ENCODE peak calls at places on chromosome 21, in nine cellular contexts. D, T, C, P, V, Z, I, K and E are unnamed samples.

GRCh38 chr21:33584455-33584854 is 4.0 kb downstream of the DONSON start:
- DNase-seq in D (no peak), T (no peak), C (no peak), P (no peak), V (no peak), Z (no peak), I (no peak), K (no peak), E (no peak)

GRCh38 chr21:16468191-16468590 is 738.4 kb downstream of the USP25 start:
- DNase-seq in D (no peak), T (no peak), C (no peak), P (peak; percentile 51), V (no peak), Z (no peak), I (no peak), K (no peak), E (no peak)

GRCh38 chr21:42130447-42130846 is 59.3 kb downstream of the UMODL1 start:
- DNase-seq in D (no peak), T (no peak), C (no peak), P (no peak), V (no peak), Z (no peak), I (no peak), K (no peak), E (no peak)

GRCh38 chr21:39119696-39120290 is 63.5 kb downstream of the PSMG1 start:
- DNase-seq in D (no peak), T (no peak), C (no peak), P (no peak), V (no peak), Z (no peak), I (no peak), K (no peak), E (no peak)

GRCh38 chr21:15015622-15016471 is 49.0 kb downstream of the NRIP1 start:
- DNase-seq in D (no peak), T (no peak), C (no peak), P (peak; percentile 79), V (no peak), Z (no peak), I (no peak), K (no peak), E (no peak)

GRCh38 chr21:34884346-34884929 is 164.7 kb downstream of the RUNX1 start:
- DNase-seq in D (no peak), T (no peak), C (no peak), P (peak; percentile 38), V (no peak), Z (peak; percentile 21), I (no peak), K (no peak), E (no peak)

GRCh38 chr21:35113064-35113463 is 64.0 kb upstream of the RUNX1 start:
- DNase-seq in D (no peak), T (no peak), C (no peak), P (peak; percentile 63), V (no peak), Z (no peak), I (no peak), K (no peak), E (no peak)

GRCh38 chr21:39332175-39332574 is 16.7 kb downstream of the HMGN1 start:
- DNase-seq in D (no peak), T (no peak), C (no peak), P (no peak), V (no peak), Z (no peak), I (peak; percentile 46), K (no peak), E (no peak)

GRCh38 chr21:29334717-29335428 is 36.2 kb downstream of the BACH1 start:
- DNase-seq in D (no peak), T (no peak), C (no peak), P (no peak), V (no peak), Z (no peak), I (no peak), K (no peak), E (no peak)

GRCh38 chr21:38443110-38443509 is 55.2 kb downstream of the ERG start:
- DNase-seq in D (no peak), T (no peak), C (no peak), P (no peak), V (no peak), Z (no peak), I (no peak), K (no peak), E (no peak)

GRCh38 chr21:35268817-35269216 is 219.7 kb upstream of the RUNX1 start:
- DNase-seq in D (no peak), T (no peak), C (no peak), P (no peak), V (no peak), Z (no peak), I (no peak), K (no peak), E (no peak)

GRCh38 chr21:28579986-28580550 is 412.6 kb downstream of the LTN1 start:
- DNase-seq in D (no peak), T (peak; percentile 55), C (no peak), P (no peak), V (no peak), Z (no peak), I (peak; percentile 33), K (no peak), E (no peak)

GRCh38 chr21:44516342-44516741 is 23.7 kb downstream of the KRTAP10-1 start:
- DNase-seq in D (no peak), T (no peak), C (no peak), P (no peak), V (no peak), Z (no peak), I (no peak), K (no peak), E (no peak)

GRCh38 chr21:44516828-44517174 is 23.2 kb downstream of the KRTAP10-1 start:
- DNase-seq in D (no peak), T (no peak), C (no peak), P (no peak), V (no peak), Z (no peak), I (no peak), K (no peak), E (no peak)

GRCh38 chr21:44518684-44519083 is 21.3 kb downstream of the KRTAP10-1 start:
- DNase-seq in D (no peak), T (no peak), C (no peak), P (no peak), V (no peak), Z (no peak), I (no peak), K (no peak), E (no peak)

GRCh38 chr21:44515359-44516165 is 24.4 kb downstream of the KRTAP10-1 start:
- DNase-seq in D (no peak), T (no peak), C (no peak), P (no peak), V (no peak), Z (no peak), I (no peak), K (no peak), E (no peak)

DNA sequence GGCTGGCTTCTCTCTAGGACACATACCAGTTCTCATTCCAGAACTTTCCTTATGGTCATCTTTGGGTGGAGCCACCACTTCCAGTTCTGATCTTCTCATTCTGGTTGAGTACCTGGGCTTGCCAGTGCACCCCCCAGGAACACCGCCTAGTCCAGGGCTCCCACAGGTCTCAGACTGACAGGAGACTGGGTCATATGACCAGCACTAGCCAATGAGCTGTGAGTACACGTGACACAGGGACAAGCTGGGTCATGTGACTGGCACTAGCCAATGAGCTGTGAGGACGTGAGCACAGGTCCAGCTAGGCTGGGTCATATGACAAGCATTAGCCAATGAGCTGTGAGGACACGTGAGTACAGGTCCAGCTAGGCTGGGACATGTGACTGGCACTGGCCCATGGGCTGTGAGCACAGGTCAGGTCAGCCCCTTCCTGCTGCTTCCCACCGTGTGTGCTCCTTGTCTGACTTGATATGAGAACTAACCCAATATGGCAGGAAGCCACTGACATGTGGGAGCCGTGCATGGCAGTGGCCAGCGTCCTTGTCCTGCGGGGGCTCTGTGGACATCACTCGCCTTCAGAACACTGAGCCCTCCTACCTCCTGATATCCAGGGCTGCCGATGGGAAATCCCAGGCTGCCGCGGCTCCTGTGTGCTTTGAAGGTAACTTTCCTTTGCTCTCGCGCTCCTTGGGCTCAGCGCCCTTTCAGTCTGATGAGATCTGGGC is 22.7 kb downstream of the KRTAP10-1 start:
- DNase-seq in D (no peak), T (peak; percentile 77), C (no peak), P (no peak), V (no peak), Z (no peak), I (peak; percentile 79), K (no peak), E (no peak)
- H3K27me3 ChIP-seq in D (peaks cover 33% of the 10 kb centered on the region), T (no peaks in the 10 kb centered on the region), C (no peaks in the 10 kb centered on the region), P (no peaks in the 10 kb centered on the region), V (no peaks in the 10 kb centered on the region), Z (peaks cover 22% of the 10 kb centered on the region), I (no peaks in the 10 kb centered on the region), K (no peaks in the 10 kb centered on the region), E (no peaks in the 10 kb centered on the region)

DNA sequence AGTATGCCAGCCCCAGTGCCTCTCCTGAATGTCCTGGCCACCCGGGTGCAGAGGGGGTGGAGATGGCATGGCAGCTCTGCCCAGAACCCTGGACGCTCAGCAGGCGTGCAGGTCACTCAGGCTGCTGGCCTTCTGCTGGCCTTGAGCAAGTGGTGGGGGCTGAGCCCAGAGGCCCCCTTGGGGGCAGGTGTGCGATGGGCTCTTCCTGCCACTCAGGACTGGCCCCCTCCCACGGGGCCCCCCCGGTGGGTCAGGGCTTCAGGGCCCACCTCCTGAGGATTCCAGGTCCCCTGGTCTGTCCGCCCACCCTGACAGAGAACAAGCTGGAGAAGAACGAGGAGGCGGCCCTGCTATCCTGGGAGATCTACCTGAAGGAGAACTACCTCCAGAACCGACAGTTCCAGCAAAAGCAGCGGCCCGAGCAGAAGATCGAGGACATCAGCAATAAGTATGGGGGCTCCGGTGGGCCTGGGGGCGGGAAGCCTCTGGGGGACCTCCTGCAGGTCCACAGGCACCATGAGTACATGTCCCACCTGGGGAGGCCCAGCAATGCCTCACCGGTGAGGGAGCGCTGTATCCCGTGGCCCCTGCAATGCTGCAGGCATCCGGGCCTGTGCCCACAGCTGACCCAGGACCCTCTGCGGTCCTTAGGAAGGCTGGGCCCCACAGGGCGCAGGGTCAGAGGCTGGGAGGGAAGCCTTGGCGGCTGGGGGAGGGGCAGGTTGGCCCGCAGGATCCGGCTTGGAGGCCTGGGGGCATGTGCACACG is 37.0 kb upstream of the LRRC3 start:
- DNase-seq in D (peak; percentile 2), T (no peak), C (no peak), P (no peak), V (no peak), Z (no peak), I (no peak), K (no peak), E (no peak)
- H3K9me3 ChIP-seq in D (no peaks in the 10 kb centered on the region), T (peaks cover 3% of the 10 kb centered on the region), C (no peaks in the 10 kb centered on the region), P (no peaks in the 10 kb centered on the region), V (no peaks in the 10 kb centered on the region), Z (no peaks in the 10 kb centered on the region), I (no peaks in the 10 kb centered on the region), K (no peaks in the 10 kb centered on the region), E (no peaks in the 10 kb centered on the region)

DNA sequence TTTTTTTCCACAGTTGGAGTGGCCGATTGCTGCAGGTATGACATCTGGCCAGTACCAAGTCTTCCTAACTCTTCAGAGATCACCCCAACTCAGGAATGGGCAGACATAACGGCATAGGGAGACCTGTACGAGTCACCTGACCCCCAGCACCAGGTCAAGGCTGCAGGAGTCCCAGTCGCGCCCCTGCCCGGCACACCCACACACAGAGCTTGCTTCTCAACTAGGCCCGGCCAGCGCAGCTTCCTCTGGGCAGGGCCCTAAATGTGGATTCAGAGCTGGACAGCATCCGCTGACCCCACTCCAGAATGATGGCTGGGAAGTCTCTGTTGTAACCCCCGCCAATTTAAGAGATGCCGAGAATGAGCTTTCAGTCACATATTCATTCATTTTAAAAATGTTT is 58.8 kb upstream of the CLDN14 start:
- DNase-seq in D (no peak), T (no peak), C (no peak), P (no peak), V (no peak), Z (no peak), I (no peak), K (no peak), E (no peak)
- H3K27me3 ChIP-seq in D (peaks cover 95% of the 10 kb centered on the region), T (no peaks in the 10 kb centered on the region), C (peaks cover 8% of the 10 kb centered on the region), P (no peaks in the 10 kb centered on the region), V (peaks cover 4% of the 10 kb centered on the region), Z (peaks cover 76% of the 10 kb centered on the region), I (peaks cover 25% of the 10 kb centered on the region), K (peaks cover 6% of the 10 kb centered on the region), E (peaks cover 2% of the 10 kb centered on the region)

GRCh38 chr21:22125581-22125980 is 1127.4 kb downstream of the NCAM2 start:
- DNase-seq in D (no peak), T (no peak), C (no peak), P (no peak), V (no peak), Z (no peak), I (no peak), K (no peak), E (no peak)
- H3K9me3 ChIP-seq in D (peaks cover 15% of the 10 kb centered on the region), T (no peaks in the 10 kb centered on the region), C (no peaks in the 10 kb centered on the region), P (no peaks in the 10 kb centered on the region), V (no peaks in the 10 kb centered on the region), Z (no peaks in the 10 kb centered on the region), I (no peaks in the 10 kb centered on the region), K (peaks cover 2% of the 10 kb centered on the region), E (peaks cover 7% of the 10 kb centered on the region)